ENCODE peak calls at places on chromosomes 16 and 17, in ten cellular contexts. Z is hippocampal formation; O is HEK293T; Y is lung microvascular endothelial cell; R is epithelial cell of esophagus; V is activated gamma-delta T cell treated with anti-CD3 and anti-CD28 coated beads, Interleukin-2, amount 50 U/mL, for 16 hours; X is fibroblast of mammary gland; W is erythroblast; E is mucosa of gallbladder; K is CD8-positive, alpha-beta T cell. B is an unnamed sample.
A peak's percentile ranks its signal among the peaks of the same experiment; 100 is the strongest.

GRCh38 chr17:48002208-48002919 is 31.5 kb downstream of the CDK5RAP3 start:
- DNase-seq in Z (no peak), O (no peak), Y (peak; percentile 83), R (peak; percentile 70), V (no peak), X (peak; percentile 74), W (no peak), E (no peak), K (no peak), B (no peak)

GRCh38 chr16:84072014-84072413 is 29.4 kb upstream of the SLC38A8 start:
- DNase-seq in Z (no peak), O (no peak), Y (peak; percentile 83), R (peak; percentile 74), V (no peak), X (peak; percentile 18), W (no peak), E (no peak), K (no peak), B (no peak)

GRCh38 chr17:2634361-2634960 is 41.0 kb downstream of the PAFAH1B1 start:
- DNase-seq in Z (no peak), O (no peak), Y (peak; percentile 19), R (peak; percentile 94), V (no peak), X (peak; percentile 40), W (peak; percentile 9), E (no peak), K (no peak), B (peak; percentile 44)

GRCh38 chr17:7219812-7220592 is at the start of the genes ACADVL and DLG4:
- DNase-seq in Z (no peak), O (peak; percentile 71), Y (peak; percentile 83), R (peak; percentile 89), V (peak; percentile 69), X (peak; percentile 86), W (peak; percentile 84), E (peak; percentile 90), K (peak; percentile 73), B (peak; percentile 92)

GRCh38 chr17:75601057-75601987 is 13.7 kb downstream of the MYO15B start:
- DNase-seq in Z (no peak), O (peak; percentile 89), Y (peak; percentile 48), R (peak; percentile 47), V (peak; percentile 26), X (peak; percentile 29), W (peak; percentile 78), E (peak; percentile 65), K (peak; percentile 64), B (peak; percentile 89)

GRCh38 chr16:13036600-13036999 is 135.2 kb downstream of the SHISA9 start:
- DNase-seq in Z (no peak), O (no peak), Y (peak; percentile 46), R (peak; percentile 51), V (no peak), X (peak; percentile 34), W (peak; percentile 17), E (peak; percentile 51), K (no peak), B (peak; percentile 32)

GRCh38 chr16:66921758-66922450 is 3.2 kb upstream of the CDH16 start:
- DNase-seq in Z (no peak), O (no peak), Y (no peak), R (peak; percentile 37), V (no peak), X (no peak), W (no peak), E (no peak), K (no peak), B (no peak)

GRCh38 chr17:1462164-1463112 is 6.4 kb upstream of the CRK start:
- DNase-seq in Z (no peak), O (no peak), Y (no peak), R (no peak), V (no peak), X (peak; percentile 16), W (no peak), E (no peak), K (peak; percentile 23), B (no peak)

B was measured in colonic mucosa.